ENCODE peak calls at places on chromosomes 3 and 15, in five cellular contexts. U is spleen, W is tibial nerve, B is endothelial cell of umbilical vein, O is stomach. Q is an unnamed sample.

GRCh38 chr3:37526511-37526910 is 335.2 kb upstream of the CTDSPL start:
- DNase-seq in U (no peak), W (no peak), B (no peak), O (no peak), Q (peak)

GRCh38 chr15:94584833-94585244 is 353.5 kb downstream of the MCTP2 start:
- DNase-seq in U (no peak), W (no peak), B (peak), O (no peak), Q (no peak)

GRCh38 chr3:76552653-76553052 is 487.2 kb upstream of the ROBO2 start:
- DNase-seq in U (no peak), W (no peak), B (no peak), O (no peak), Q (no peak)

GRCh38 chr3:159818399-159818798 is 170.2 kb upstream of the IL12A start:
- DNase-seq in U (peak), W (no peak), B (no peak), O (no peak), Q (no peak)

GRCh38 chr15:85980946-85981345 is 98.7 kb upstream of the AGBL1 start:
- DNase-seq in U (no peak), W (no peak), B (no peak), O (no peak), Q (no peak)

GRCh38 chr3:195048059-195048905 is 222.7 kb downstream of the XXYLT1 start:
- DNase-seq in U (no peak), W (no peak), B (no peak), O (no peak), Q (no peak)

GRCh38 chr15:101008158-101009139 is 89.3 kb downstream of the LRRK1 start:
- DNase-seq in U (peak), W (peak), B (peak), O (peak), Q (peak)

GRCh38 chr15:67796728-67797127 is 28.6 kb upstream of the SKOR1 start:
- DNase-seq in U (no peak), W (no peak), B (peak), O (no peak), Q (no peak)

GRCh38 chr15:59522988-59523461 is 85.0 kb downstream of the FAM81A start:
- DNase-seq in U (peak), W (no peak), B (no peak), O (no peak), Q (no peak)

GRCh38 chr15:46751303-46751702 is 966.0 kb upstream of the SEMA6D start:
- DNase-seq in U (no peak), W (no peak), B (no peak), O (no peak), Q (no peak)

GRCh38 chr3:123773681-123774431 is 110.3 kb downstream of the MYLK start:
- DNase-seq in U (no peak), W (no peak), B (no peak), O (no peak), Q (peak)

GRCh38 chr3:30681276-30682211 is 75.1 kb downstream of the TGFBR2 start:
- DNase-seq in U (peak), W (peak), B (peak), O (no peak), Q (no peak)

GRCh38 chr15:91936182-91936775 is 82.8 kb downstream of the SLCO3A1 start:
- DNase-seq in U (no peak), W (no peak), B (no peak), O (no peak), Q (no peak)

GRCh38 chr3:197181751-197182150 is 116.7 kb downstream of the DLG1 start:
- DNase-seq in U (no peak), W (no peak), B (no peak), O (no peak), Q (no peak)

GRCh38 chr3:15064299-15064834 is 748 bp downstream of the MRPS25 start:
- DNase-seq in U (no peak), W (no peak), B (peak), O (no peak), Q (no peak)

GRCh38 chr15:67820992-67821783 is 4.1 kb upstream of the SKOR1 start:
- DNase-seq in U (peak), W (no peak), B (peak), O (peak), Q (no peak)

GRCh38 chr3:6262035-6262434 is 598.9 kb upstream of the GRM7 start:
- DNase-seq in U (no peak), W (no peak), B (no peak), O (no peak), Q (no peak)

GRCh38 chr3:132659000-132659369 is 624 bp downstream of the ACAD11 start:
- DNase-seq in U (no peak), W (no peak), B (no peak), O (no peak), Q (peak)

GRCh38 chr3:187737401-187738088 is 7.7 kb downstream of the BCL6 start:
- DNase-seq in U (peak), W (peak), B (peak), O (peak), Q (peak)

GRCh38 chr15:76913737-76914136 is 8.6 kb upstream of the SCAPER start:
- DNase-seq in U (no peak), W (no peak), B (no peak), O (no peak), Q (no peak)

GRCh38 chr15:84810073-84810840 is 6.9 kb upstream of the ALPK3 start:
- DNase-seq in U (no peak), W (no peak), B (no peak), O (no peak), Q (peak)

GRCh38 chr15:59256538-59256937 is 49.9 kb downstream of the LDHAL6B start:
- DNase-seq in U (no peak), W (no peak), B (no peak), O (no peak), Q (no peak)

GRCh38 chr3:32888739-32889138 is 62.7 kb upstream of the CCR4 start:
- DNase-seq in U (no peak), W (no peak), B (no peak), O (no peak), Q (no peak)

GRCh38 chr3:32892625-32893598 is 58.5 kb upstream of the CCR4 start:
- DNase-seq in U (no peak), W (no peak), B (no peak), O (no peak), Q (no peak)

GRCh38 chr3:32890420-32891276 is 60.8 kb upstream of the CCR4 start:
- DNase-seq in U (no peak), W (no peak), B (no peak), O (no peak), Q (no peak)

GRCh38 chr3:32894977-32895376 is 56.5 kb upstream of the CCR4 start:
- DNase-seq in U (no peak), W (no peak), B (no peak), O (no peak), Q (no peak)

DNA sequence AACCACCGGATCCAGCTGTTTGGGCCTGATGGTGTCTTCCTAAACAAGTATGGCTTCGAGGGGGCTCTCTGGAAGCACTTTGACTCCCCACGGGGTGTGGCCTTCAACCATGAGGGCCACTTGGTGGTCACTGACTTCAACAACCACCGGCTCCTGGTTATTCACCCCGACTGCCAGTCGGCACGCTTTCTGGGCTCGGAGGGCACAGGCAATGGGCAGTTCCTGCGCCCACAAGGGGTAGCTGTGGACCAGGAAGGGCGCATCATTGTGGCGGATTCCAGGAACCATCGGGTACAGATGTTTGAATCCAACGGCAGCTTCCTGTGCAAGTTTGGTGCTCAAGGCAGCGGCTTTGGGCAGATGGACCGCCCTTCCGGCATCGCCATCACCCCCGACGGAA is 60.1 kb upstream of the CCR4 start:
- DNase-seq in U (no peak), W (no peak), B (no peak), O (no peak), Q (no peak)
- TF ChIP-seq POLR2A in U (no peak), W (no peak), B (no peak), O (no peak), Q (no peak)

DNA sequence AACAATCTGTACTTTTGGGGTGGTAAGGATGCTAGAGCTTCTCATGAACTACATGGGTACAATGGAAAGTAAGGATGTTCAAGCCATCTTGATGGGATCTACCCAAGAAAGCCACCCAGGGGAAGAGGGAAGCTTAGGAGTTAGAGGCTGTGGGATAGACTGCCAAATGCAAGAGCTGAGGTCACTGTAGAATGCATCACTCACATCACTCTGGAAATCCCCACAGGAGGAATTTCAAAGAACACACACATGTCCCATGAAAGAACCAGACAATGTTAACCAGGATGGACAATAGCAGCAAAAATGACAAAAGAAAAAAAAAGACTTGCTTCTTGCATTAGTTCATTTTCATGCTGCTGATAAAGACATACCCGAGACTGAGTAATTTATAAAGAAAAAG is 32.8 kb upstream of the UBE2E2 start:
- DNase-seq in U (no peak), W (no peak), B (no peak), O (no peak), Q (no peak)
- TF ChIP-seq CTCF in U (no peak), W (no peak), B (no peak), O (no peak), Q (no peak)

GRCh38 chr15:74784854-74785715 is 3.2 kb downstream of the CSK start:
- DNase-seq in U (peak), W (no peak), B (no peak), O (no peak), Q (no peak)

GRCh38 chr15:74783808-74784175 is 1.9 kb downstream of the CSK start:
- DNase-seq in U (peak), W (no peak), B (no peak), O (no peak), Q (no peak)

GRCh38 chr15:74785716-74786032 is 3.8 kb downstream of the CSK start:
- DNase-seq in U (peak), W (no peak), B (no peak), O (no peak), Q (no peak)

GRCh38 chr15:74783072-74783807 is 1.4 kb downstream of the CSK start:
- DNase-seq in U (peak), W (no peak), B (peak), O (no peak), Q (no peak)

DNA sequence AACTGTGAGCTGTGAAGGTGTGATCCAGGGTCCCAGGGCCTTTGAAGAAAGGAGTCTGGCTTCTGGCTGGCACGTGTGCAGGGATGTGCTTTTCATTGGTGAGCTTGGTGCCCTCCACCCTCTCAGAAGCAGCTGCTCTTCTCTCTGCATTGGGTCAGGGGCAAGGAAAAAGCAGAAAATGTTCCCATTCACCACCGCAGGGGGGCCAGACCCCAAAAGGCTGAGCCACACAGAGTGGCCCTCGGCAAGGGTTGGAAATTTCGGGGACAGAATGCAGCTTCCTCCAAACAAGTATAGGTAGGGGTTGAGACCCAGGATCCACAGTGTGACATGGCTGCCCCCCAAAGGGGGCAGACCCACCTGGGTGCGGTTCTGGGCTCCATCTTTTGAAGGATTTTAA is 2.5 kb downstream of the CSK start:
- DNase-seq in U (peak), W (no peak), B (no peak), O (no peak), Q (no peak)
- H3K4me3 ChIP-seq in U (peak), W (no peak), B (no peak), O (peak), Q (no peak)

GRCh38 chr3:125054436-125055164 is 1.2 kb downstream of the HEG1 start:
- DNase-seq in U (peak), W (no peak), B (peak), O (no peak), Q (no peak)
- TF ChIP-seq POLR2A in U (no peak), W (peak), B (no peak), O (no peak), Q (no peak)

DNA sequence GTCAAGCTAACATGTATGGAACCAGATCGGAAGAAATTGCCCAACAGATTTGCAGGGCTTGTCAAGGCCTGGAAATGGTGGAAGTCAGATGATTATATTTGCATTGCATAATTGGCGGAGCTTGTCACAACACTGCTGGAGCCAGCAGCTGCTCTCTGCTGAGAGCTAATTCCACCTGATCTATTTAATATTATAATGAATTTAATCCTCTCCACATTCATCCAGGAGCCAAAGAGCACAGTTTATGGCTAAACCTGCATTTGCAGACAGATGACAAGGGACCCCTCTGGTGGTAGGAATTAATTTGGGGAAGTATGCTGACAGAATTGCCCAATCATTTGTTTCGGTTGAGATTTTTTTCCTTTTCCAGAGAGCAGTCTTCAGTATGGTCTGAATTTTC is 730.2 kb downstream of the TUSC7 start:
- DNase-seq in U (no peak), W (no peak), B (no peak), O (no peak), Q (no peak)
- TF ChIP-seq CTCF in U (no peak), W (peak), B (no peak), O (no peak), Q (no peak)

GRCh38 chr3:17747184-17747889 is 4.9 kb upstream of the TBC1D5 start:
- DNase-seq in U (no peak), W (no peak), B (no peak), O (no peak), Q (no peak)

GRCh38 chr3:17747890-17748247 is 5.4 kb upstream of the TBC1D5 start:
- DNase-seq in U (no peak), W (no peak), B (no peak), O (no peak), Q (no peak)

GRCh38 chr3:17749281-17749680 is 6.8 kb upstream of the TBC1D5 start:
- DNase-seq in U (no peak), W (no peak), B (no peak), O (no peak), Q (no peak)

GRCh38 chr3:17752441-17752840 is 10.0 kb upstream of the TBC1D5 start:
- DNase-seq in U (no peak), W (no peak), B (no peak), O (no peak), Q (no peak)

GRCh38 chr3:17749705-17750293 is 7.4 kb upstream of the TBC1D5 start:
- DNase-seq in U (no peak), W (no peak), B (no peak), O (no peak), Q (no peak)
- H3K4me3 ChIP-seq in U (no peak), W (no peak), B (no peak), O (peak), Q (no peak)

GRCh38 chr3:32022947-32023346 is 41.4 kb downstream of the ZNF860 start:
- DNase-seq in U (no peak), W (no peak), B (no peak), O (no peak), Q (no peak)
- TF ChIP-seq POLR2A in U (no peak), W (no peak), B (no peak), O (no peak), Q (no peak)

Q was measured in lower leg skin.